ENCODE peak calls at places on chromosomes 11 and 22, in eight cellular contexts. I, Z, K, O, C, M, A and S are unnamed samples.

GRCh38 chr11:10413268-10413667 is 41.8 kb upstream of the AMPD3 start:
- DNase-seq in Z (no peak), A (peak; percentile 34), M (peak; percentile 19), O (no peak), K (peak; percentile 69), C (peak; percentile 26), I (no peak), S (peak; percentile 32)

GRCh38 chr11:35276396-35276795 is 137.4 kb downstream of the CD44 start:
- DNase-seq in Z (no peak), I (peak; percentile 53), C (no peak), M (no peak), O (no peak), K (peak; percentile 37), A (peak; percentile 27), S (peak; percentile 26)

GRCh38 chr11:42524534-42525227 is 787.1 kb upstream of the API5 start:
- DNase-seq in Z (no peak), K (peak; percentile 80), A (peak; percentile 5), O (peak; percentile 43), I (peak; percentile 62), C (peak; percentile 84), M (no peak), S (peak; percentile 30)

GRCh38 chr22:41508770-41509170 is 35.5 kb downstream of the POLR3H start:
- DNase-seq in O (peak; percentile 87), I (no peak), A (no peak), C (no peak), M (no peak), K (peak; percentile 92), Z (no peak), S (no peak)

GRCh38 chr22:49321477-49322055 is 506.1 kb downstream of the BRD1 start:
- DNase-seq in Z (peak; percentile 54), C (no peak), I (no peak), K (no peak), O (no peak), A (no peak), M (no peak), S (no peak)

GRCh38 chr11:128790200-128790599 is 76.9 kb downstream of the KCNJ1 start:
- DNase-seq in K (peak; percentile 79), A (no peak), C (peak; percentile 96), O (peak; percentile 92), M (no peak), Z (no peak), I (peak; percentile 48), S (no peak)

GRCh38 chr11:122032317-122032716 is 83.7 kb downstream of the BLID start:
- DNase-seq in C (peak; percentile 36), K (no peak), M (no peak), A (no peak), O (no peak), I (peak; percentile 84), Z (no peak), S (no peak)

GRCh38 chr11:116638463-116638862 is 134.3 kb downstream of the BUD13 start:
- DNase-seq in O (no peak), C (no peak), A (no peak), I (no peak), K (no peak), M (no peak), Z (no peak), S (no peak)

GRCh38 chr11:107682182-107682971 is 29.5 kb downstream of the SLN start:
- DNase-seq in A (no peak), Z (no peak), I (no peak), O (no peak), K (no peak), C (no peak), M (no peak), S (no peak)

GRCh38 chr11:12777208-12777874 is 103.1 kb downstream of the TEAD1 start:
- DNase-seq in K (no peak), O (no peak), M (no peak), Z (no peak), C (peak; percentile 54), A (no peak), I (peak; percentile 47), S (no peak)

GRCh38 chr22:47134222-47134621 is 371.8 kb downstream of the TBC1D22A start:
- DNase-seq in Z (no peak), O (no peak), M (no peak), C (no peak), I (no peak), K (no peak), A (no peak), S (no peak)

GRCh38 chr22:40653361-40653760 is 16.8 kb upstream of the MRTFA start:
- DNase-seq in Z (no peak), M (no peak), I (no peak), A (no peak), O (no peak), K (no peak), C (no peak), S (no peak)

GRCh38 chr22:30248484-30248883 is 1.9 kb upstream of the LIF start:
- DNase-seq in K (no peak), O (no peak), A (no peak), C (no peak), M (no peak), I (no peak), Z (no peak), S (no peak)

GRCh38 chr11:35615911-35616900 is 2.1 kb upstream of the FJX1 start:
- DNase-seq in C (peak; percentile 79), K (peak; percentile 83), A (no peak), O (no peak), I (peak; percentile 81), M (no peak), Z (no peak), S (peak; percentile 9)

GRCh38 chr11:70158201-70158600 is 44.9 kb upstream of the FADD start:
- DNase-seq in I (peak; percentile 71), K (no peak), M (no peak), C (peak; percentile 25), A (no peak), Z (no peak), O (no peak), S (no peak)

GRCh38 chr11:117419136-117419914 is 91.7 kb downstream of the CEP164 start:
- DNase-seq in M (no peak), A (no peak), K (no peak), Z (peak; percentile 25), C (no peak), O (no peak), I (peak; percentile 71), S (no peak)

GRCh38 chr22:46370584-46371373 is 35.3 kb downstream of the TRMU start:
- DNase-seq in O (peak; percentile 50), I (no peak), A (no peak), C (no peak), M (no peak), Z (no peak), K (no peak), S (no peak)